ENCODE peak calls at places on chromosomes 7 and 10, in nine cellular contexts. E is ovary, K is A549, V is astrocyte of the spinal cord, X is fibroblast of pulmonary artery, R is Panc1, T is psoas muscle, Y is transverse colon, P is bronchial epithelial cell. W is an unnamed sample.

GRCh38 chr10:78657622-78658165 is 411.1 kb upstream of the ZMIZ1 start:
- DNase-seq in Y (peak; percentile 86), K (peak; percentile 81), R (peak; percentile 58), T (peak; percentile 87), X (peak; percentile 70), E (peak; percentile 56), P (peak; percentile 40), V (peak; percentile 38), W (peak; percentile 77)

GRCh38 chr7:38628630-38629385 is 2.4 kb downstream of the AMPH start:
- DNase-seq in E (no peak), K (no peak), R (no peak), P (no peak), Y (no peak), X (peak; percentile 15), V (peak; percentile 65), T (no peak), W (no peak)

GRCh38 chr7:92682767-92683539 is 92.8 kb upstream of the FAM133B start:
- DNase-seq in T (no peak), Y (no peak), R (no peak), X (peak; percentile 68), K (no peak), E (no peak), P (no peak), V (peak; percentile 63), W (no peak)

GRCh38 chr7:33754933-33755928 is 150.1 kb upstream of the BMPER start:
- DNase-seq in R (no peak), E (no peak), Y (no peak), X (no peak), P (no peak), T (no peak), V (no peak), K (no peak), W (no peak)

GRCh38 chr10:77318739-77319138 is 318.9 kb downstream of the KCNMA1 start:
- DNase-seq in V (no peak), Y (no peak), P (no peak), R (no peak), X (no peak), K (no peak), E (no peak), T (no peak), W (no peak)

GRCh38 chr7:37786741-37787569 is 61.4 kb upstream of the NME8 start:
- DNase-seq in Y (no peak), V (no peak), E (no peak), P (no peak), R (no peak), X (no peak), K (no peak), T (no peak), W (no peak)

GRCh38 chr10:88926484-88927249 is 25.9 kb downstream of the ACTA2 start:
- DNase-seq in R (no peak), T (no peak), X (peak; percentile 96), V (peak; percentile 88), Y (no peak), P (no peak), E (no peak), K (no peak), W (no peak)

GRCh38 chr7:55094122-55094690 is 75.4 kb downstream of the EGFR start:
- DNase-seq in P (no peak), V (no peak), R (no peak), K (no peak), E (peak; percentile 61), X (no peak), T (no peak), Y (no peak), W (no peak)

GRCh38 chr10:25492040-25492439 is 317.2 kb downstream of the GPR158 start:
- DNase-seq in E (no peak), T (no peak), K (no peak), R (no peak), X (no peak), P (peak; percentile 45), Y (no peak), V (no peak), W (no peak)

GRCh38 chr10:323651-324293 is 188.5 kb downstream of the ZMYND11 start:
- DNase-seq in Y (peak; percentile 52), X (peak; percentile 97), T (peak; percentile 81), V (peak; percentile 95), R (peak; percentile 85), K (peak; percentile 81), E (peak; percentile 79), P (peak; percentile 91), W (no peak)

GRCh38 chr7:102169651-102170416 is 116.8 kb upstream of the SH2B2 start:
- DNase-seq in E (no peak), X (peak; percentile 73), T (no peak), K (no peak), P (no peak), R (no peak), V (peak; percentile 43), Y (no peak), W (no peak)

GRCh38 chr10:81403451-81403850 is 471.5 kb upstream of the NRG3 start:
- DNase-seq in Y (no peak), P (no peak), R (no peak), K (no peak), T (no peak), V (no peak), X (no peak), E (no peak), W (no peak)

GRCh38 chr7:134451656-134452055 is 7.2 kb downstream of the AKR1B1 start:
- DNase-seq in E (no peak), P (no peak), K (no peak), V (no peak), T (no peak), X (no peak), R (no peak), Y (no peak), W (no peak)

GRCh38 chr10:76523215-76523614 is 1091.8 kb downstream of the LRMDA start:
- DNase-seq in P (no peak), K (no peak), E (peak; percentile 78), R (no peak), T (no peak), V (no peak), X (peak; percentile 8), Y (no peak), W (no peak)

GRCh38 chr10:102342958-102343357 is 52.5 kb upstream of the NFKB2 start:
- DNase-seq in E (no peak), V (peak; percentile 87), K (no peak), T (no peak), R (no peak), P (peak; percentile 93), Y (no peak), X (peak; percentile 78), W (no peak)

GRCh38 chr7:102291056-102291915 is 4.6 kb downstream of the SH2B2 start:
- DNase-seq in X (no peak), P (peak; percentile 29), T (no peak), V (no peak), K (no peak), Y (no peak), R (no peak), E (no peak), W (no peak)

GRCh38 chr7:29878081-29878688 is 71.9 kb downstream of the WIPF3 start:
- DNase-seq in X (peak; percentile 66), P (peak; percentile 57), R (peak; percentile 15), V (peak; percentile 47), Y (no peak), E (no peak), T (no peak), K (peak; percentile 46), W (no peak)

GRCh38 chr7:155899596-155899995 is 87.3 kb upstream of the SHH start:
- DNase-seq in K (no peak), X (no peak), P (no peak), T (peak; percentile 18), Y (no peak), R (no peak), V (no peak), E (no peak), W (no peak)

GRCh38 chr7:24864214-24864817 is 107.1 kb upstream of the GSDME start:
- DNase-seq in R (no peak), T (no peak), X (no peak), E (no peak), P (no peak), V (no peak), Y (no peak), K (no peak), W (no peak)

GRCh38 chr10:119538632-119539358 is 3.7 kb downstream of the RGS10 start:
- DNase-seq in Y (no peak), R (no peak), V (no peak), P (no peak), K (no peak), X (no peak), E (no peak), T (no peak), W (no peak)

GRCh38 chr10:119540038-119540437 is 2.5 kb downstream of the RGS10 start:
- DNase-seq in K (no peak), E (no peak), P (no peak), X (no peak), T (no peak), Y (no peak), R (no peak), V (no peak), W (no peak)

GRCh38 chr10:119539359-119539651 is 3.2 kb downstream of the RGS10 start:
- DNase-seq in P (no peak), E (no peak), K (no peak), Y (no peak), X (no peak), V (no peak), R (no peak), T (no peak), W (no peak)

GRCh38 chr10:119536508-119536837 is 6.0 kb downstream of the RGS10 start:
- DNase-seq in V (no peak), T (no peak), E (no peak), P (no peak), Y (no peak), X (no peak), K (no peak), R (no peak), W (no peak)

GRCh38 chr10:119537953-119538630 is 4.4 kb downstream of the RGS10 start:
- DNase-seq in V (no peak), E (no peak), K (no peak), P (no peak), X (no peak), R (no peak), Y (no peak), T (no peak), W (no peak)
- TF ChIP-seq CTCF in V (no peak), E (no peak), K (no peak), P (no peak), X (no peak), R (no peak), Y (no peak), T (no peak), W (no peak)

GRCh38 chr10:11757452-11757819 is 15.3 kb downstream of the ECHDC3 start:
- DNase-seq in T (peak; percentile 77), V (peak; percentile 83), R (no peak), K (no peak), X (peak; percentile 89), E (peak; percentile 70), P (peak; percentile 97), Y (no peak), W (no peak)
- TF ChIP-seq CTCF in T (no peak), V (no peak), R (no peak), K (no peak), X (no peak), E (no peak), P (no peak), Y (no peak), W (no peak)

GRCh38 chr10:21171197-21171935 is 274.3 kb upstream of the NEBL start:
- DNase-seq in K (peak; percentile 43), T (no peak), V (no peak), R (no peak), P (no peak), E (no peak), Y (no peak), X (no peak), W (no peak)
- TF ChIP-seq CTCF in K (no peak), T (no peak), V (peak; percentile 33), R (peak; percentile 67), P (peak; percentile 24), E (no peak), Y (no peak), X (peak; percentile 36), W (peak; percentile 71)

GRCh38 chr10:34017281-34017680 is 682.8 kb upstream of the NRP1 start:
- DNase-seq in E (no peak), K (no peak), P (no peak), T (no peak), V (no peak), R (no peak), Y (no peak), X (no peak), W (no peak)
- TF ChIP-seq CTCF in E (no peak), K (no peak), P (no peak), T (no peak), V (no peak), R (peak; percentile 33), Y (no peak), X (no peak), W (no peak)